ENCODE peak calls at places on chromosomes 13 and 19, in seven cellular contexts. T is NCI-H1048, V is IMR-90, Z is psoas muscle, U is mesenteric fat pad, E is amygdala, D is HS-27A. G is an unnamed sample.
A peak's percentile ranks its signal among the peaks of the same experiment; 100 is the strongest.

GRCh38 chr13:49454388-49455015 is 10.4 kb downstream of the SETDB2 start:
- DNase-seq in U (no peak), D (no peak), Z (no peak), V (peak; percentile 88), E (no peak), T (no peak), G (no peak)

GRCh38 chr13:77509221-77509620 is 26.3 kb upstream of the SCEL start:
- DNase-seq in D (no peak), V (peak; percentile 8), T (no peak), Z (no peak), E (no peak), U (no peak), G (no peak)

GRCh38 chr13:113060557-113061270 is 44.9 kb upstream of the F7 start:
- DNase-seq in V (no peak), Z (no peak), U (no peak), T (no peak), D (no peak), E (no peak), G (no peak)

GRCh38 chr19:16455489-16455888 is 16.3 kb downstream of the EPS15L1 start:
- DNase-seq in E (no peak), T (no peak), U (no peak), D (no peak), Z (no peak), V (no peak), G (no peak)

GRCh38 chr19:18495204-18495911 is 26.5 kb downstream of the ELL start:
- DNase-seq in D (no peak), V (no peak), U (no peak), E (no peak), Z (no peak), T (no peak), G (no peak)

GRCh38 chr13:113519556-113519955 is 29.0 kb upstream of the DCUN1D2 start:
- DNase-seq in D (no peak), V (no peak), U (no peak), T (no peak), E (no peak), Z (no peak), G (no peak)

GRCh38 chr19:952049-952679 is 26.3 kb downstream of the ARID3A start:
- DNase-seq in V (no peak), U (no peak), D (no peak), Z (no peak), E (no peak), T (no peak), G (no peak)

GRCh38 chr19:17414097-17414496 is 5.8 kb upstream of the MVB12A start:
- DNase-seq in V (no peak), T (no peak), Z (no peak), D (no peak), E (no peak), U (no peak), G (no peak)

GRCh38 chr19:44848805-44849457 is 2.8 kb downstream of the NECTIN2 start:
- DNase-seq in D (no peak), Z (no peak), V (no peak), T (no peak), U (no peak), E (no peak), G (no peak)

GRCh38 chr13:48859168-48860105 is 116.3 kb upstream of the FNDC3A start:
- DNase-seq in D (no peak), V (no peak), T (no peak), Z (no peak), E (no peak), U (no peak), G (no peak)

GRCh38 chr13:30510091-30510490 is 44.4 kb upstream of the HMGB1 start:
- DNase-seq in V (no peak), E (no peak), U (no peak), D (no peak), Z (no peak), T (no peak), G (no peak)

GRCh38 chr13:108508263-108508662 is 121.1 kb upstream of the MYO16 start:
- DNase-seq in E (no peak), U (no peak), D (no peak), Z (no peak), V (peak; percentile 29), T (no peak), G (no peak)

GRCh38 chr19:12669272-12670158 is 2.9 kb downstream of the WDR83 start:
- DNase-seq in U (no peak), D (peak; percentile 76), E (no peak), T (peak; percentile 44), V (peak; percentile 85), Z (peak; percentile 79), G (peak; percentile 53)

GRCh38 chr13:98279473-98280175 is 102.6 kb upstream of the RNF113B start:
- DNase-seq in D (no peak), E (no peak), T (no peak), U (no peak), Z (no peak), V (no peak), G (no peak)

GRCh38 chr19:49689133-49690072 is at the start of gene ADM5:
- DNase-seq in U (no peak), V (no peak), D (no peak), T (no peak), Z (no peak), E (no peak), G (no peak)

GRCh38 chr19:14433454-14434156 is 499 bp downstream of the PKN1 start:
- DNase-seq in D (no peak), V (no peak), Z (no peak), U (no peak), T (peak; percentile 26), E (no peak), G (no peak)

GRCh38 chr13:30830638-30830965 is 75.5 kb upstream of the MEDAG start:
- DNase-seq in V (peak; percentile 22), U (no peak), T (no peak), E (no peak), Z (no peak), D (no peak), G (no peak)

GRCh38 chr13:99041788-99042187 is 63.9 kb upstream of the DOCK9 start:
- DNase-seq in U (no peak), Z (no peak), E (no peak), D (no peak), T (no peak), V (no peak), G (no peak)

GRCh38 chr13:42794572-42795275 is 13.3 kb downstream of the FAM216B start:
- DNase-seq in D (no peak), E (no peak), V (no peak), Z (no peak), U (no peak), T (no peak), G (no peak)

GRCh38 chr13:99693812-99694211 is 192.5 kb downstream of the TM9SF2 start:
- DNase-seq in V (no peak), U (no peak), T (no peak), Z (no peak), D (no peak), E (no peak), G (no peak)

GRCh38 chr19:6273701-6274601 is 5.8 kb downstream of the MLLT1 start:
- DNase-seq in D (peak; percentile 43), U (peak; percentile 93), E (no peak), Z (peak; percentile 90), V (peak; percentile 88), T (no peak), G (no peak)

GRCh38 chr13:51152713-51153112 is 41.6 kb upstream of the C13orf42 start:
- DNase-seq in E (no peak), D (no peak), T (no peak), Z (no peak), U (no peak), V (no peak), G (no peak)

GRCh38 chr19:41223431-41224234 is 4.6 kb downstream of the AXL start:
- DNase-seq in Z (peak; percentile 57), E (no peak), V (peak; percentile 96), U (no peak), D (peak; percentile 100), T (no peak), G (no peak)

GRCh38 chr19:12705169-12705568 is 8.7 kb upstream of the FBXW9 start:
- DNase-seq in V (no peak), D (no peak), Z (no peak), T (no peak), E (no peak), U (no peak), G (no peak)

GRCh38 chr19:28296506-28296905 is 916.4 kb downstream of the UQCRFS1 start:
- DNase-seq in T (no peak), E (no peak), Z (no peak), D (no peak), V (no peak), U (no peak), G (no peak)

GRCh38 chr19:34974631-34975030 is 10.6 kb upstream of the ZNF792 start:
- DNase-seq in V (no peak), T (no peak), E (no peak), Z (no peak), U (no peak), D (no peak), G (no peak)